ENCODE peak calls at places on chromosome 4, in four cellular contexts. C, G, B and D are unnamed samples.

GRCh38 chr4:89158884-89159503 is 47.7 kb downstream of the TIGD2 start:
- DNase-seq in C (no peak), G (no peak), B (peak), D (no peak)

GRCh38 chr4:3520796-3521600 is 11.2 kb downstream of the LRPAP1 start:
- DNase-seq in C (no peak), G (no peak), B (no peak), D (no peak)

GRCh38 chr4:119490335-119490734 is 138.3 kb downstream of the PDE5A start:
- DNase-seq in C (no peak), G (no peak), B (peak), D (no peak)

GRCh38 chr4:128573781-128574508 is 235.6 kb upstream of the JADE1 start:
- DNase-seq in C (no peak), G (no peak), B (peak), D (peak)

GRCh38 chr4:7788687-7789425 is 150.8 kb downstream of the AFAP1 start:
- DNase-seq in C (no peak), G (no peak), B (peak), D (no peak)

GRCh38 chr4:6608758-6609414 is 31.6 kb upstream of the MRFAP1 start:
- DNase-seq in C (no peak), G (no peak), B (no peak), D (no peak)

GRCh38 chr4:154585369-154586018 is 5.0 kb downstream of the FGA start:
- DNase-seq in C (no peak), G (no peak), B (no peak), D (no peak)

GRCh38 chr4:126610933-126611332 is 1021.8 kb upstream of the INTU start:
- DNase-seq in C (no peak), G (no peak), B (no peak), D (no peak)

GRCh38 chr4:139146926-139147547 is 30.0 kb downstream of the ELF2 start:
- DNase-seq in C (no peak), G (no peak), B (no peak), D (no peak)

GRCh38 chr4:183252959-183253358 is 67.1 kb downstream of the CLDN22 start:
- DNase-seq in C (no peak), G (no peak), B (no peak), D (no peak)

GRCh38 chr4:24881508-24882071 is 31.3 kb downstream of the CCDC149 start:
- DNase-seq in C (no peak), G (no peak), B (no peak), D (no peak)

GRCh38 chr4:180057891-180058643 is 2185.1 kb upstream of the TENM3 start:
- DNase-seq in C (no peak), G (no peak), B (no peak), D (no peak)

GRCh38 chr4:164943192-164943591 is 34.3 kb downstream of the TRIM61 start:
- DNase-seq in C (no peak), G (no peak), B (no peak), D (no peak)

GRCh38 chr4:184475096-184475461 is 729 bp upstream of the IRF2 start:
- DNase-seq in C (peak), G (peak), B (peak), D (no peak)

GRCh38 chr4:162322054-162322453 is 158.3 kb upstream of the FSTL5 start:
- DNase-seq in C (no peak), G (no peak), B (no peak), D (no peak)

GRCh38 chr4:61555789-61556188 is 355.7 kb downstream of the ADGRL3 start:
- DNase-seq in C (peak), G (no peak), B (peak), D (no peak)

GRCh38 chr4:18421519-18421918 is 400.0 kb upstream of the LCORL start:
- DNase-seq in C (no peak), G (no peak), B (no peak), D (no peak)

GRCh38 chr4:1365271-1366178 is 18.5 kb downstream of the UVSSA start:
- DNase-seq in C (no peak), G (no peak), B (no peak), D (no peak)

GRCh38 chr4:8478801-8479744 is 38.5 kb downstream of the TRMT44 start:
- DNase-seq in C (no peak), G (no peak), B (peak), D (no peak)

GRCh38 chr4:2432991-2433530 is 14.3 kb downstream of the CFAP99 start:
- DNase-seq in C (no peak), G (no peak), B (no peak), D (no peak)

GRCh38 chr4:33381806-33382205 is 2661.6 kb downstream of the PCDH7 start:
- DNase-seq in C (no peak), G (no peak), B (no peak), D (no peak)

GRCh38 chr4:33390977-33391376 is 2670.8 kb downstream of the PCDH7 start:
- DNase-seq in C (no peak), G (no peak), B (no peak), D (no peak)

DNA sequence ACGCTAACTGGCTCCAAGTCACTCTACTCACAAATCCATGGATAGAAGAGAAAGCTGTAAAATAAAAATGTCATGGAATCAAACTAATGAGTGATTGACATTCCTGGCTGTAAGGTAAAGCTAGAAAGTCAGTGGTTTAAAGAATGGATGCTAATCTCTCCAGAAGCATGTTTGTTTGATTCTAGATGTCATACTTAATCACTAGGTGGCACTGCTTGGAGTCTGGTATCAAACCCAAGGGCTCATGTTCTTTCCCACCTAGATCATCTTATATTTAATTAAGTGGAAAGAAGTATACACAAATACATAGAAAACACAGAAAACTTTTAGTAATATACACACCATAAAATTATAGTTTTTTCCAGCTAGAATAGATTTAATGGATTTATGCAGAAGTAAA is 2666.6 kb downstream of the PCDH7 start:
- DNase-seq in C (no peak), G (no peak), B (no peak), D (no peak)
- TF ChIP-seq CTCF in C (no peak), G (no peak), B (no peak), D (peak)

GRCh38 chr4:168633071-168633470 is 136.2 kb downstream of the PALLD start:
- DNase-seq in C (no peak), G (no peak), B (no peak), D (no peak)
- H3K4me3 ChIP-seq in C (peak), G (no peak), B (peak), D (no peak)

DNA sequence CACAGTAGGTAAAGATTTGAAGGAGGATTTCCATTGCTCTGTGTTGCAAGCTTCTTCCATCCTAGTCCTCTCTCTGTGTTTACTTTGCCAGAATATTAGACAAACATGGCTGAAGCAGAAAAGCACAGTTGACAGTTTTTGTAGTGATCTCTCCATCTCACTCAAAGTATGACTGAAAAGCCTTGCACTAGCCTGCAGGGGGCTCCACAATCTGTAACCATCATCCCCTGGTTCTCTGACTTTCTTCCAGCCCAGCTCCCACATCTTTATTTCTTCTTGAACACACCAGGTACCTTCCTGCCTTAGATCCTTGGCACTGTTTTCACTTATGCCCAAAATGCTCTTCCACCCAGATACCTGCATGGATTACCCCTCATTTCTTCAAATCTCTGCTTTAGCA is 34.1 kb upstream of the HHIP start:
- DNase-seq in C (no peak), G (no peak), B (no peak), D (no peak)
- TF ChIP-seq CTCF in C (no peak), G (no peak), B (peak), D (peak)

GRCh38 chr4:98710831-98711230 is 52.4 kb upstream of the TSPAN5 start:
- DNase-seq in C (no peak), G (no peak), B (no peak), D (no peak)

GRCh38 chr4:98706935-98707334 is 48.5 kb upstream of the TSPAN5 start:
- DNase-seq in C (no peak), G (no peak), B (no peak), D (no peak)

GRCh38 chr4:98700630-98701029 is 42.2 kb upstream of the TSPAN5 start:
- DNase-seq in C (no peak), G (no peak), B (no peak), D (no peak)

GRCh38 chr4:98711526-98711925 is 53.1 kb upstream of the TSPAN5 start:
- DNase-seq in C (no peak), G (no peak), B (no peak), D (no peak)

DNA sequence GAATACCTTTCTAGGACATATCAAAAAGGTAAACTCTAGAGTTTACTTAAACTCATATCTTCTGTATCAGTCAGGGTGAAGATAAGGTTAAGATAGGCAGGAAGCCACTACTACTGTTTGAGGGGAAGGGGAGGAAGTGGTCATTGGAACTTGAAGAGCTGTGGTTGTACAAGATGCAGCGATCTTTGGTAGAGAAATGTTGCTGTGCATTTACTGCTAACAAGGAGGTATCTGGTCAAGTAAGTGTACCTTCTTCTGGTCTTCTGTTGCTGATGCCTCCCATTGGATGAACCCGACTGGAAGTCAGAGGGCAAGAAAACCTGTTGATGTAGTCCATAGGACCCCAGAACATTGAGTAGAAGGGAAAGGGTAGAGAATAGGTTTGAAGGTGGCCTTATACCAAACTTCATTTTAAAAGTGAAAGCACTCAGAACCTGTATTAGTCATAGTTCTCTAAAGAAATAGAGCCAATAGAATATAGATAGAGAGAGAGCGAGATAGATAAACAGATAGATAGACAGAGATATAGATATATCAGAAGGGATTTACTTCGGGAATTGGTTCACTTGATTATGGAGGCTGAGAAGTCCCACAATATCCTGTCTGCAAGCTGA is 47.9 kb upstream of the TSPAN5 start:
- DNase-seq in C (no peak), G (no peak), B (no peak), D (no peak)
- H3K4me3 ChIP-seq in C (no peak), G (no peak), B (no peak), D (no peak)

DNA sequence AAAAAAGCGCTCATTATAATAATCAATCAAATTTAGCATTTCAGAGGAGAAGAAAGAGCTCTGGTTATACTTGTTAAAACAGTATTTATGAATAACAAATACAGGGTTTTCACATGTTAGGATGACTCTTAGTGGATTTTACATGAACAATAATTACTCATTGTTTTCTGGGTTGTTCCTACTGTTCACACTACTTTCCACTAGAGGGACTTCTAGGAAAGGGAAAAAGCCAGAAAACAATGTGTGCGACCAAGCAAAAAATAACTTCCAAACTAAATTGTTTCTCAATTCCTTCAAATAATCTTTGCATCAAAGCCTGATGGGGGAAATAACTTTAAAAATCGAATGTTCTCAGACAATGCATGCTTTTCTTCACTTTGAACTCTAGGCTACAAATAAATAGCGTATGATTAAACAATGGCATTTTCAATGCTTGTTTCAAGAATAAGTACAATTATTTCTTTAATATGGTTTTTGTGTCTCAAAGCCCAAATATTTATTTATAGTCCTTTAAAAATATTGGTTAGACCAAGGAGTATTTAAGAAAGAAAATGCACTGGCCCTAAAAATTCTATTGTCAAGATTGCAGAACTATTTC is 72.0 kb upstream of the ETNPPL start:
- DNase-seq in C (no peak), G (no peak), B (peak), D (peak)
- TF ChIP-seq CTCF in C (peak), G (peak), B (peak), D (peak)

DNA sequence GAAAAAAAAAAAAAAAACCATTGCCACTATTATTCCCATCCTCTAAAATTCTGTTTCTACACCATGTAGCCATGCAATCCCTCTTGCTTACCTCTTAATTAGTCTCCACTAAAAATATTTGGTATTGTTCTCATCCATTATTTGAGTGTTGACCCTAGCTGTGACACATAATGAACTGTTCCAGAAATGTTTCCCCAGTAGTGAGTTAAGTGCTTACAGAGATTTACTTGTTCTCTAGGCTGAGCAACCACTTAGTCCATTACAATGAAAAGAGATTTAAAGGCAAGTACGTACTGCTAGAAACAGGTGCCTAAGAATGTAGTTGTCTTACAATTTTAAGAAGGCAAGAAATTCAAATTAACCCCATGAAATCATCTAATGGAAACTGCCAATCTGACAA is 112.7 kb upstream of the PTPN13 start:
- DNase-seq in C (no peak), G (no peak), B (no peak), D (no peak)
- H3K4me3 ChIP-seq in C (no peak), G (no peak), B (no peak), D (no peak)

GRCh38 chr4:134471569-134471968 is 270.0 kb upstream of the PABPC4L start:
- DNase-seq in C (no peak), G (no peak), B (no peak), D (no peak)

GRCh38 chr4:134465417-134465816 is 263.8 kb upstream of the PABPC4L start:
- DNase-seq in C (no peak), G (no peak), B (no peak), D (no peak)

DNA sequence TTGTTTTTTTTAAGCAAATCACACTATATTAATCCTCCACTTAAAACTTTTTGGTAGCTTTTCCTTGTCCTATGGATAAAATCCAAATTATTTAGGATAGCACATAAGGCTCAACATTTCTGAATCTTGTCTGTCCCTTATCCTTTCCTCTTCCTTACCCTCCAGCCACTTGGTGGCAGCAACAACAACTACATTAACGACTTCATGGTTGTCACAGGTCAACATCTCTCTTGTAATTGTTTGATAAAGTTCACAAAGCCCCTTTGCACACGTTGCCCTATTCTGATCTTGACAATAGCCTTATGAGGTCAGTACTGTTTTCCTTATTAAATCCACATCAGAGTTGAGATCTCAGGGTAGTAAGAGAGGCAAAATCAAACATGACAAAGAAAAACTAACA is 269.0 kb upstream of the PABPC4L start:
- DNase-seq in C (no peak), G (peak), B (no peak), D (no peak)
- TF ChIP-seq CTCF in C (no peak), G (no peak), B (no peak), D (peak)

GRCh38 chr4:93469560-93469959 is 359.0 kb upstream of the ATOH1 start:
- DNase-seq in C (no peak), G (no peak), B (no peak), D (no peak)
- H3K4me3 ChIP-seq in C (no peak), G (no peak), B (no peak), D (no peak)